ENCODE peak calls at places on chromosomes 3 and 15, in eight cellular contexts. One of them, this sample, is unnamed.

GRCh38 chr3:138600341-138600740 is 6.3 kb upstream of the CEP70 start:
- DNase-seq in hepatic stellate cell: no peak
- DNase-seq in HCEC 1CT: no peak
- DNase-seq in lower leg skin: no peak
- DNase-seq in NCI-H1048: no peak
- DNase-seq in neural crest cell: no peak
- DNase-seq in SJSA1: no peak
- DNase-seq in stimulated activated CD8-positive, alpha-beta memory T cell treated with anti-CD3 and anti-CD28 coated beads, Interleukin-15, amount 100 ng/mL, for 24 hours: no peak
- DNase-seq in this sample: no peak

GRCh38 chr15:44038801-44039200 is 156.3 kb downstream of the FRMD5 start:
- DNase-seq in HCEC 1CT: no peak
- DNase-seq in NCI-H1048: no peak
- DNase-seq in SJSA1: peak
- DNase-seq in hepatic stellate cell: no peak
- DNase-seq in stimulated activated CD8-positive, alpha-beta memory T cell treated with anti-CD3 and anti-CD28 coated beads, Interleukin-15, amount 100 ng/mL, for 24 hours: no peak
- DNase-seq in neural crest cell: peak
- DNase-seq in lower leg skin: no peak
- DNase-seq in this sample: peak

GRCh38 chr15:96398769-96399168 is 68.3 kb downstream of the NR2F2 start:
- DNase-seq in NCI-H1048: no peak
- DNase-seq in neural crest cell: no peak
- DNase-seq in stimulated activated CD8-positive, alpha-beta memory T cell treated with anti-CD3 and anti-CD28 coated beads, Interleukin-15, amount 100 ng/mL, for 24 hours: no peak
- DNase-seq in lower leg skin: no peak
- DNase-seq in SJSA1: no peak
- DNase-seq in hepatic stellate cell: no peak
- DNase-seq in HCEC 1CT: no peak
- DNase-seq in this sample: no peak

GRCh38 chr3:123807820-123808219 is 76.3 kb downstream of the MYLK start:
- DNase-seq in lower leg skin: no peak
- DNase-seq in neural crest cell: no peak
- DNase-seq in hepatic stellate cell: no peak
- DNase-seq in SJSA1: no peak
- DNase-seq in NCI-H1048: no peak
- DNase-seq in stimulated activated CD8-positive, alpha-beta memory T cell treated with anti-CD3 and anti-CD28 coated beads, Interleukin-15, amount 100 ng/mL, for 24 hours: no peak
- DNase-seq in HCEC 1CT: no peak
- DNase-seq in this sample: no peak

GRCh38 chr3:79664444-79664843 is 103.4 kb downstream of the ROBO1 start:
- DNase-seq in lower leg skin: no peak
- DNase-seq in neural crest cell: no peak
- DNase-seq in HCEC 1CT: no peak
- DNase-seq in stimulated activated CD8-positive, alpha-beta memory T cell treated with anti-CD3 and anti-CD28 coated beads, Interleukin-15, amount 100 ng/mL, for 24 hours: no peak
- DNase-seq in hepatic stellate cell: no peak
- DNase-seq in SJSA1: no peak
- DNase-seq in NCI-H1048: no peak
- DNase-seq in this sample: no peak

GRCh38 chr15:85582076-85582718 is 201.8 kb downstream of the AKAP13 start:
- DNase-seq in SJSA1: no peak
- DNase-seq in HCEC 1CT: peak
- DNase-seq in hepatic stellate cell: no peak
- DNase-seq in stimulated activated CD8-positive, alpha-beta memory T cell treated with anti-CD3 and anti-CD28 coated beads, Interleukin-15, amount 100 ng/mL, for 24 hours: no peak
- DNase-seq in neural crest cell: no peak
- DNase-seq in NCI-H1048: no peak
- DNase-seq in lower leg skin: no peak
- DNase-seq in this sample: no peak

GRCh38 chr3:149575213-149575961 is 82.4 kb downstream of the WWTR1 start:
- DNase-seq in lower leg skin: no peak
- DNase-seq in HCEC 1CT: peak
- DNase-seq in hepatic stellate cell: no peak
- DNase-seq in SJSA1: peak
- DNase-seq in NCI-H1048: no peak
- DNase-seq in stimulated activated CD8-positive, alpha-beta memory T cell treated with anti-CD3 and anti-CD28 coated beads, Interleukin-15, amount 100 ng/mL, for 24 hours: no peak
- DNase-seq in neural crest cell: no peak
- DNase-seq in this sample: no peak

GRCh38 chr3:77815467-77815866 is 775.6 kb downstream of the ROBO2 start:
- DNase-seq in HCEC 1CT: no peak
- DNase-seq in neural crest cell: no peak
- DNase-seq in stimulated activated CD8-positive, alpha-beta memory T cell treated with anti-CD3 and anti-CD28 coated beads, Interleukin-15, amount 100 ng/mL, for 24 hours: no peak
- DNase-seq in SJSA1: no peak
- DNase-seq in lower leg skin: no peak
- DNase-seq in NCI-H1048: no peak
- DNase-seq in hepatic stellate cell: no peak
- DNase-seq in this sample: no peak

GRCh38 chr3:45178131-45179023 is 32.2 kb upstream of the CDCP1 start:
- DNase-seq in hepatic stellate cell: no peak
- DNase-seq in SJSA1: peak
- DNase-seq in lower leg skin: peak
- DNase-seq in neural crest cell: no peak
- DNase-seq in stimulated activated CD8-positive, alpha-beta memory T cell treated with anti-CD3 and anti-CD28 coated beads, Interleukin-15, amount 100 ng/mL, for 24 hours: no peak
- DNase-seq in NCI-H1048: no peak
- DNase-seq in HCEC 1CT: no peak
- DNase-seq in this sample: no peak